ENCODE peak calls at places on chromosome 9, in five cellular contexts. One of them, this sample, is unnamed.

GRCh38 chr9:92534199-92535159 is 1.3 kb downstream of the ECM2 start:
- DNase-seq in activated B cell treated with CpG ODN at 0.5 μM for 24 hours: no peak
- DNase-seq in bronchial epithelial cell: peak
- DNase-seq in choroid plexus epithelial cell: peak
- DNase-seq in osteocyte: no peak
- DNase-seq in this sample: no peak

GRCh38 chr9:99189887-99190596 is 31.7 kb downstream of the ALG2 start:
- DNase-seq in osteocyte: no peak
- DNase-seq in activated B cell treated with CpG ODN at 0.5 μM for 24 hours: no peak
- DNase-seq in choroid plexus epithelial cell: peak
- DNase-seq in bronchial epithelial cell: no peak
- DNase-seq in this sample: no peak

GRCh38 chr9:92607088-92607487 is 62.8 kb downstream of the IPPK start:
- DNase-seq in osteocyte: peak
- DNase-seq in choroid plexus epithelial cell: peak
- DNase-seq in activated B cell treated with CpG ODN at 0.5 μM for 24 hours: no peak
- DNase-seq in bronchial epithelial cell: no peak
- DNase-seq in this sample: no peak

GRCh38 chr9:124960409-124960752 is 19.5 kb upstream of the GOLGA1 start:
- DNase-seq in bronchial epithelial cell: peak
- DNase-seq in activated B cell treated with CpG ODN at 0.5 μM for 24 hours: no peak
- DNase-seq in osteocyte: no peak
- DNase-seq in choroid plexus epithelial cell: peak
- DNase-seq in this sample: no peak

GRCh38 chr9:109143881-109144562 is 23.0 kb downstream of the FRRS1L start:
- DNase-seq in osteocyte: no peak
- DNase-seq in choroid plexus epithelial cell: peak
- DNase-seq in bronchial epithelial cell: peak
- DNase-seq in activated B cell treated with CpG ODN at 0.5 μM for 24 hours: no peak
- DNase-seq in this sample: no peak

GRCh38 chr9:89425024-89425805 is 72.7 kb downstream of the SEMA4D start:
- DNase-seq in osteocyte: no peak
- DNase-seq in choroid plexus epithelial cell: peak
- DNase-seq in bronchial epithelial cell: no peak
- DNase-seq in activated B cell treated with CpG ODN at 0.5 μM for 24 hours: no peak
- DNase-seq in this sample: no peak

GRCh38 chr9:91978739-91979414 is 28.8 kb upstream of the ROR2 start:
- DNase-seq in activated B cell treated with CpG ODN at 0.5 μM for 24 hours: no peak
- DNase-seq in osteocyte: no peak
- DNase-seq in choroid plexus epithelial cell: peak
- DNase-seq in bronchial epithelial cell: peak
- DNase-seq in this sample: no peak

GRCh38 chr9:137439158-137439714 is 1.9 kb downstream of the ENTPD8 start:
- DNase-seq in choroid plexus epithelial cell: no peak
- DNase-seq in activated B cell treated with CpG ODN at 0.5 μM for 24 hours: no peak
- DNase-seq in osteocyte: no peak
- DNase-seq in bronchial epithelial cell: no peak
- DNase-seq in this sample: no peak

GRCh38 chr9:100714372-100715099 is 136.7 kb downstream of the CAVIN4 start:
- DNase-seq in choroid plexus epithelial cell: peak
- DNase-seq in activated B cell treated with CpG ODN at 0.5 μM for 24 hours: no peak
- DNase-seq in osteocyte: no peak
- DNase-seq in bronchial epithelial cell: peak
- DNase-seq in this sample: peak

GRCh38 chr9:135098400-135099105 is 11.1 kb downstream of the OLFM1 start:
- DNase-seq in activated B cell treated with CpG ODN at 0.5 μM for 24 hours: no peak
- DNase-seq in bronchial epithelial cell: no peak
- DNase-seq in choroid plexus epithelial cell: peak
- DNase-seq in osteocyte: no peak
- DNase-seq in this sample: peak

GRCh38 chr9:32741706-32742105 is 41.6 kb upstream of the TMEM215 start:
- DNase-seq in bronchial epithelial cell: peak
- DNase-seq in osteocyte: no peak
- DNase-seq in choroid plexus epithelial cell: peak
- DNase-seq in activated B cell treated with CpG ODN at 0.5 μM for 24 hours: no peak
- DNase-seq in this sample: no peak

GRCh38 chr9:83622814-83623633 is at the start of gene IDNK:
- DNase-seq in choroid plexus epithelial cell: peak
- DNase-seq in osteocyte: peak
- DNase-seq in bronchial epithelial cell: peak
- DNase-seq in activated B cell treated with CpG ODN at 0.5 μM for 24 hours: peak
- DNase-seq in this sample: peak

GRCh38 chr9:104553261-104553660 is 15.7 kb upstream of the OR13C8 start:
- DNase-seq in choroid plexus epithelial cell: peak
- DNase-seq in osteocyte: no peak
- DNase-seq in activated B cell treated with CpG ODN at 0.5 μM for 24 hours: no peak
- DNase-seq in bronchial epithelial cell: no peak
- DNase-seq in this sample: no peak

GRCh38 chr9:121249563-121249962 is 18.4 kb upstream of the GSN start:
- DNase-seq in choroid plexus epithelial cell: no peak
- DNase-seq in bronchial epithelial cell: no peak
- DNase-seq in osteocyte: no peak
- DNase-seq in activated B cell treated with CpG ODN at 0.5 μM for 24 hours: no peak
- DNase-seq in this sample: no peak

GRCh38 chr9:132507670-132508469 is 74.5 kb upstream of the BARHL1 start:
- DNase-seq in activated B cell treated with CpG ODN at 0.5 μM for 24 hours: peak
- DNase-seq in choroid plexus epithelial cell: peak
- DNase-seq in osteocyte: peak
- DNase-seq in bronchial epithelial cell: peak
- DNase-seq in this sample: peak

GRCh38 chr9:36760667-36761066 is 188.0 kb downstream of the MELK start:
- DNase-seq in bronchial epithelial cell: no peak
- DNase-seq in choroid plexus epithelial cell: no peak
- DNase-seq in activated B cell treated with CpG ODN at 0.5 μM for 24 hours: no peak
- DNase-seq in osteocyte: no peak
- DNase-seq in this sample: no peak

GRCh38 chr9:36764364-36765076 is 191.8 kb downstream of the MELK start:
- DNase-seq in osteocyte: no peak
- DNase-seq in activated B cell treated with CpG ODN at 0.5 μM for 24 hours: no peak
- DNase-seq in choroid plexus epithelial cell: no peak
- DNase-seq in bronchial epithelial cell: no peak
- DNase-seq in this sample: no peak

GRCh38 chr9:36765077-36765390 is 192.3 kb downstream of the MELK start:
- DNase-seq in choroid plexus epithelial cell: no peak
- DNase-seq in bronchial epithelial cell: no peak
- DNase-seq in activated B cell treated with CpG ODN at 0.5 μM for 24 hours: no peak
- DNase-seq in osteocyte: no peak
- DNase-seq in this sample: no peak

GRCh38 chr9:36763778-36764177 is 191.1 kb downstream of the MELK start:
- DNase-seq in activated B cell treated with CpG ODN at 0.5 μM for 24 hours: no peak
- DNase-seq in osteocyte: no peak
- DNase-seq in choroid plexus epithelial cell: no peak
- DNase-seq in bronchial epithelial cell: no peak
- DNase-seq in this sample: no peak

GRCh38 chr9:36762958-36763357 is 190.3 kb downstream of the MELK start:
- DNase-seq in choroid plexus epithelial cell: no peak
- DNase-seq in bronchial epithelial cell: no peak
- DNase-seq in osteocyte: no peak
- DNase-seq in activated B cell treated with CpG ODN at 0.5 μM for 24 hours: no peak
- DNase-seq in this sample: no peak
- TF ChIP-seq CTCF in choroid plexus epithelial cell: no peak
- TF ChIP-seq CTCF in bronchial epithelial cell: no peak
- TF ChIP-seq CTCF in osteocyte: no peak
- TF ChIP-seq CTCF in activated B cell treated with CpG ODN at 0.5 μM for 24 hours: no peak
- TF ChIP-seq CTCF in this sample: peak

GRCh38 chr9:112443200-112443599 is 43.4 kb upstream of the KIAA1958 start:
- DNase-seq in activated B cell treated with CpG ODN at 0.5 μM for 24 hours: no peak
- DNase-seq in osteocyte: no peak
- DNase-seq in choroid plexus epithelial cell: peak
- DNase-seq in bronchial epithelial cell: peak
- DNase-seq in this sample: no peak
- TF ChIP-seq CTCF in activated B cell treated with CpG ODN at 0.5 μM for 24 hours: no peak
- TF ChIP-seq CTCF in osteocyte: peak
- TF ChIP-seq CTCF in choroid plexus epithelial cell: peak
- TF ChIP-seq CTCF in bronchial epithelial cell: peak
- TF ChIP-seq CTCF in this sample: peak

DNA sequence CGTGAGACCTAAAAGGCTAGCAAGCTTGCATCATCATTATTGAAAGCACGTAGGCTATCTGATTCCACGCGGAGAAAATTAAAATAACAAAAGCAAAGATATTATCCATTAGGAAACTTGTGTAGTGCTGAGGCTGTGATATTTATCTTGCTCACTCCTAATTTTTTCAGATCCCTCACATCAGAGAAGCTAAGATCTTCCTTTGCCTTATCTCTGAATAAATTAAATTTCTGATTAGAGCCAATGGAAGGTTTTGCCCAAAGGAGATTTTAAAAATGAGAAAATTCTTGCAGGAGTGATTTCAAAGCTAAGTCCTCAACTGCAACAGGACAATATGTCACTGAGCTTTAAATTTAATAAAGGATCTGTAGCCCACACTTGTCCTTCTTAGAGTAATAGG is 295.1 kb downstream of the CAAP1 start:
- DNase-seq in bronchial epithelial cell: no peak
- DNase-seq in osteocyte: no peak
- DNase-seq in choroid plexus epithelial cell: no peak
- DNase-seq in activated B cell treated with CpG ODN at 0.5 μM for 24 hours: no peak
- DNase-seq in this sample: no peak
- TF ChIP-seq CTCF in bronchial epithelial cell: no peak
- TF ChIP-seq CTCF in osteocyte: no peak
- TF ChIP-seq CTCF in choroid plexus epithelial cell: no peak
- TF ChIP-seq CTCF in activated B cell treated with CpG ODN at 0.5 μM for 24 hours: no peak
- TF ChIP-seq CTCF in this sample: no peak

GRCh38 chr9:95506692-95507455 is 9.9 kb downstream of the PTCH1 start:
- DNase-seq in bronchial epithelial cell: peak
- DNase-seq in choroid plexus epithelial cell: peak
- DNase-seq in activated B cell treated with CpG ODN at 0.5 μM for 24 hours: peak
- DNase-seq in osteocyte: no peak
- DNase-seq in this sample: no peak
- TF ChIP-seq CTCF in bronchial epithelial cell: peak
- TF ChIP-seq CTCF in choroid plexus epithelial cell: no peak
- TF ChIP-seq CTCF in activated B cell treated with CpG ODN at 0.5 μM for 24 hours: no peak
- TF ChIP-seq CTCF in osteocyte: peak
- TF ChIP-seq CTCF in this sample: no peak

GRCh38 chr9:2179557-2179956 is 164.4 kb downstream of the SMARCA2 start:
- DNase-seq in osteocyte: no peak
- DNase-seq in choroid plexus epithelial cell: no peak
- DNase-seq in bronchial epithelial cell: peak
- DNase-seq in activated B cell treated with CpG ODN at 0.5 μM for 24 hours: no peak
- DNase-seq in this sample: no peak
- TF ChIP-seq CTCF in osteocyte: no peak
- TF ChIP-seq CTCF in choroid plexus epithelial cell: no peak
- TF ChIP-seq CTCF in bronchial epithelial cell: no peak
- TF ChIP-seq CTCF in activated B cell treated with CpG ODN at 0.5 μM for 24 hours: no peak
- TF ChIP-seq CTCF in this sample: no peak